ENCODE peak calls at places on chromosomes 3 and 15, in seven cellular contexts. One of them, this sample, is unnamed.

GRCh38 chr3:53700441-53700840 is 145.8 kb downstream of the CHDH start:
- DNase-seq in colonic mucosa: no peak
- DNase-seq in small intestine: no peak
- DNase-seq in fibroblast of pulmonary artery: no peak
- DNase-seq in AG10803: no peak
- DNase-seq in iPS DF 6.9: no peak
- DNase-seq in tibial nerve: no peak
- DNase-seq in this sample: no peak

GRCh38 chr3:129560269-129560787 is 17.4 kb downstream of the H1-8 start:
- DNase-seq in colonic mucosa: peak; percentile 48
- DNase-seq in small intestine: no peak
- DNase-seq in fibroblast of pulmonary artery: peak; percentile 65
- DNase-seq in AG10803: peak; percentile 82
- DNase-seq in iPS DF 6.9: no peak
- DNase-seq in tibial nerve: no peak
- DNase-seq in this sample: no peak

GRCh38 chr3:17573396-17573795 is 169.0 kb downstream of the TBC1D5 start:
- DNase-seq in colonic mucosa: no peak
- DNase-seq in small intestine: no peak
- DNase-seq in fibroblast of pulmonary artery: no peak
- DNase-seq in AG10803: no peak
- DNase-seq in iPS DF 6.9: no peak
- DNase-seq in tibial nerve: no peak
- DNase-seq in this sample: no peak

GRCh38 chr15:66154581-66154980 is 99.0 kb downstream of the MEGF11 start:
- DNase-seq in colonic mucosa: no peak
- DNase-seq in small intestine: no peak
- DNase-seq in fibroblast of pulmonary artery: no peak
- DNase-seq in AG10803: no peak
- DNase-seq in iPS DF 6.9: no peak
- DNase-seq in tibial nerve: no peak
- DNase-seq in this sample: no peak

GRCh38 chr15:94412979-94413741 is 181.8 kb downstream of the MCTP2 start:
- DNase-seq in colonic mucosa: peak; percentile 47
- DNase-seq in small intestine: peak; percentile 84
- DNase-seq in fibroblast of pulmonary artery: peak; percentile 33
- DNase-seq in AG10803: peak; percentile 16
- DNase-seq in iPS DF 6.9: no peak
- DNase-seq in tibial nerve: no peak
- DNase-seq in this sample: no peak

GRCh38 chr15:28888900-28889299 is 3.1 kb downstream of the APBA2 start:
- DNase-seq in colonic mucosa: no peak
- DNase-seq in small intestine: no peak
- DNase-seq in fibroblast of pulmonary artery: no peak
- DNase-seq in AG10803: no peak
- DNase-seq in iPS DF 6.9: no peak
- DNase-seq in tibial nerve: no peak
- DNase-seq in this sample: no peak

GRCh38 chr3:127115691-127116351 is 77.1 kb upstream of the PRR23E start:
- DNase-seq in colonic mucosa: no peak
- DNase-seq in small intestine: no peak
- DNase-seq in fibroblast of pulmonary artery: no peak
- DNase-seq in AG10803: no peak
- DNase-seq in iPS DF 6.9: no peak
- DNase-seq in tibial nerve: no peak
- DNase-seq in this sample: no peak

GRCh38 chr3:120420855-120421570 is 29.8 kb downstream of the FSTL1 start:
- DNase-seq in colonic mucosa: no peak
- DNase-seq in small intestine: no peak
- DNase-seq in fibroblast of pulmonary artery: peak; percentile 82
- DNase-seq in AG10803: peak; percentile 65
- DNase-seq in iPS DF 6.9: no peak
- DNase-seq in tibial nerve: no peak
- DNase-seq in this sample: no peak

GRCh38 chr3:69339766-69340165 is 46.1 kb downstream of the FRMD4B start:
- DNase-seq in colonic mucosa: no peak
- DNase-seq in small intestine: no peak
- DNase-seq in fibroblast of pulmonary artery: no peak
- DNase-seq in AG10803: no peak
- DNase-seq in iPS DF 6.9: no peak
- DNase-seq in tibial nerve: no peak
- DNase-seq in this sample: no peak

GRCh38 chr3:162517110-162517509 is 1020.5 kb downstream of the OTOL1 start:
- DNase-seq in colonic mucosa: no peak
- DNase-seq in small intestine: no peak
- DNase-seq in fibroblast of pulmonary artery: no peak
- DNase-seq in AG10803: peak; percentile 2
- DNase-seq in iPS DF 6.9: no peak
- DNase-seq in tibial nerve: no peak
- DNase-seq in this sample: no peak

GRCh38 chr15:32824777-32825176 is 107.0 kb downstream of the GREM1 start:
- DNase-seq in colonic mucosa: no peak
- DNase-seq in small intestine: no peak
- DNase-seq in fibroblast of pulmonary artery: peak; percentile 85
- DNase-seq in AG10803: peak; percentile 94
- DNase-seq in iPS DF 6.9: no peak
- DNase-seq in tibial nerve: no peak
- DNase-seq in this sample: no peak

GRCh38 chr3:190122198-190122771 is 1.6 kb upstream of the P3H2 start:
- DNase-seq in colonic mucosa: no peak
- DNase-seq in small intestine: no peak
- DNase-seq in fibroblast of pulmonary artery: peak; percentile 57
- DNase-seq in AG10803: no peak
- DNase-seq in iPS DF 6.9: no peak
- DNase-seq in tibial nerve: no peak
- DNase-seq in this sample: no peak

GRCh38 chr3:134072881-134073582 is 43.3 kb upstream of the SLCO2A1 start:
- DNase-seq in colonic mucosa: no peak
- DNase-seq in small intestine: no peak
- DNase-seq in fibroblast of pulmonary artery: no peak
- DNase-seq in AG10803: no peak
- DNase-seq in iPS DF 6.9: no peak
- DNase-seq in tibial nerve: no peak
- DNase-seq in this sample: no peak

GRCh38 chr3:195123196-195123805 is 147.7 kb downstream of the XXYLT1 start:
- DNase-seq in colonic mucosa: no peak
- DNase-seq in small intestine: no peak
- DNase-seq in fibroblast of pulmonary artery: no peak
- DNase-seq in AG10803: peak; percentile 46
- DNase-seq in iPS DF 6.9: no peak
- DNase-seq in tibial nerve: no peak
- DNase-seq in this sample: no peak

GRCh38 chr15:66701422-66702034 is 508 bp upstream of the SMAD6 start:
- DNase-seq in colonic mucosa: peak; percentile 75
- DNase-seq in small intestine: peak; percentile 50
- DNase-seq in fibroblast of pulmonary artery: no peak
- DNase-seq in AG10803: no peak
- DNase-seq in iPS DF 6.9: no peak
- DNase-seq in tibial nerve: no peak
- DNase-seq in this sample: no peak

GRCh38 chr3:31831526-31832034 is 149.5 kb downstream of the OSBPL10 start:
- DNase-seq in colonic mucosa: no peak
- DNase-seq in small intestine: no peak
- DNase-seq in fibroblast of pulmonary artery: no peak
- DNase-seq in AG10803: no peak
- DNase-seq in iPS DF 6.9: no peak
- DNase-seq in tibial nerve: no peak
- DNase-seq in this sample: no peak

GRCh38 chr3:41833628-41834027 is 128.3 kb downstream of the ULK4 start:
- DNase-seq in colonic mucosa: no peak
- DNase-seq in small intestine: no peak
- DNase-seq in fibroblast of pulmonary artery: no peak
- DNase-seq in AG10803: no peak
- DNase-seq in iPS DF 6.9: no peak
- DNase-seq in tibial nerve: no peak
- DNase-seq in this sample: no peak

GRCh38 chr15:99486371-99487336 is 79.1 kb upstream of the MEF2A start:
- DNase-seq in colonic mucosa: peak; percentile 61
- DNase-seq in small intestine: peak; percentile 43
- DNase-seq in fibroblast of pulmonary artery: peak; percentile 74
- DNase-seq in AG10803: peak; percentile 94
- DNase-seq in iPS DF 6.9: no peak
- DNase-seq in tibial nerve: no peak
- DNase-seq in this sample: peak; percentile 45

GRCh38 chr3:101803152-101803782 is 24.3 kb downstream of the NXPE3 start:
- DNase-seq in colonic mucosa: peak; percentile 71
- DNase-seq in small intestine: peak; percentile 82
- DNase-seq in fibroblast of pulmonary artery: peak; percentile 86
- DNase-seq in AG10803: peak; percentile 78
- DNase-seq in iPS DF 6.9: no peak
- DNase-seq in tibial nerve: peak; percentile 46
- DNase-seq in this sample: no peak

GRCh38 chr3:184039414-184039813 is 7.9 kb downstream of the HTR3D start:
- DNase-seq in colonic mucosa: no peak
- DNase-seq in small intestine: no peak
- DNase-seq in fibroblast of pulmonary artery: peak; percentile 14
- DNase-seq in AG10803: peak; percentile 4
- DNase-seq in iPS DF 6.9: no peak
- DNase-seq in tibial nerve: no peak
- DNase-seq in this sample: no peak

GRCh38 chr3:27730774-27731659 is 8.9 kb upstream of the EOMES start:
- DNase-seq in colonic mucosa: no peak
- DNase-seq in small intestine: no peak
- DNase-seq in fibroblast of pulmonary artery: no peak
- DNase-seq in AG10803: no peak
- DNase-seq in iPS DF 6.9: no peak
- DNase-seq in tibial nerve: no peak
- DNase-seq in this sample: no peak

GRCh38 chr3:64214002-64214696 is 11.1 kb downstream of the PRICKLE2 start:
- DNase-seq in colonic mucosa: peak; percentile 59
- DNase-seq in small intestine: no peak
- DNase-seq in fibroblast of pulmonary artery: peak; percentile 95
- DNase-seq in AG10803: peak; percentile 82
- DNase-seq in iPS DF 6.9: no peak
- DNase-seq in tibial nerve: peak; percentile 61
- DNase-seq in this sample: no peak
- H3K4me3 ChIP-seq in colonic mucosa: no peak overlapping the region
- H3K4me3 ChIP-seq in small intestine: no peak overlapping the region
- H3K4me3 ChIP-seq in fibroblast of pulmonary artery: peak overlapping the region; percentile 53
- H3K4me3 ChIP-seq in AG10803: peak overlapping the region; percentile 49
- H3K4me3 ChIP-seq in iPS DF 6.9: no peak overlapping the region
- H3K4me3 ChIP-seq in tibial nerve: peak overlapping the region; percentile 44
- H3K4me3 ChIP-seq in this sample: no peak overlapping the region

GRCh38 chr3:13107661-13108060 is 34.4 kb upstream of the IQSEC1 start:
- DNase-seq in colonic mucosa: no peak
- DNase-seq in small intestine: no peak
- DNase-seq in fibroblast of pulmonary artery: no peak
- DNase-seq in AG10803: no peak
- DNase-seq in iPS DF 6.9: no peak
- DNase-seq in tibial nerve: no peak
- DNase-seq in this sample: peak; percentile 26

GRCh38 chr3:13106308-13106970 is 33.2 kb upstream of the IQSEC1 start:
- DNase-seq in colonic mucosa: no peak
- DNase-seq in small intestine: no peak
- DNase-seq in fibroblast of pulmonary artery: no peak
- DNase-seq in AG10803: no peak
- DNase-seq in iPS DF 6.9: no peak
- DNase-seq in tibial nerve: no peak
- DNase-seq in this sample: no peak

GRCh38 chr3:13104511-13104910 is 31.3 kb upstream of the IQSEC1 start:
- DNase-seq in colonic mucosa: no peak
- DNase-seq in small intestine: no peak
- DNase-seq in fibroblast of pulmonary artery: no peak
- DNase-seq in AG10803: no peak
- DNase-seq in iPS DF 6.9: no peak
- DNase-seq in tibial nerve: no peak
- DNase-seq in this sample: no peak

GRCh38 chr3:13105181-13105580 is 32.0 kb upstream of the IQSEC1 start:
- DNase-seq in colonic mucosa: no peak
- DNase-seq in small intestine: no peak
- DNase-seq in fibroblast of pulmonary artery: no peak
- DNase-seq in AG10803: no peak
- DNase-seq in iPS DF 6.9: no peak
- DNase-seq in tibial nerve: no peak
- DNase-seq in this sample: no peak

GRCh38 chr3:13105851-13106250 is 32.6 kb upstream of the IQSEC1 start:
- DNase-seq in colonic mucosa: no peak
- DNase-seq in small intestine: no peak
- DNase-seq in fibroblast of pulmonary artery: no peak
- DNase-seq in AG10803: no peak
- DNase-seq in iPS DF 6.9: no peak
- DNase-seq in tibial nerve: no peak
- DNase-seq in this sample: no peak
- H3K4me3 ChIP-seq in colonic mucosa: no peak overlapping the region
- H3K4me3 ChIP-seq in small intestine: no peak overlapping the region
- H3K4me3 ChIP-seq in fibroblast of pulmonary artery: no peak overlapping the region
- H3K4me3 ChIP-seq in AG10803: no peak overlapping the region
- H3K4me3 ChIP-seq in iPS DF 6.9: no peak overlapping the region
- H3K4me3 ChIP-seq in tibial nerve: no peak overlapping the region
- H3K4me3 ChIP-seq in this sample: no peak overlapping the region

GRCh38 chr3:40766396-40766795 is 241.6 kb downstream of the ZNF621 start:
- DNase-seq in colonic mucosa: no peak
- DNase-seq in small intestine: no peak
- DNase-seq in fibroblast of pulmonary artery: no peak
- DNase-seq in AG10803: no peak
- DNase-seq in iPS DF 6.9: no peak
- DNase-seq in tibial nerve: no peak
- DNase-seq in this sample: no peak

GRCh38 chr3:40771112-40771511 is 246.4 kb downstream of the ZNF621 start:
- DNase-seq in colonic mucosa: no peak
- DNase-seq in small intestine: no peak
- DNase-seq in fibroblast of pulmonary artery: no peak
- DNase-seq in AG10803: no peak
- DNase-seq in iPS DF 6.9: no peak
- DNase-seq in tibial nerve: no peak
- DNase-seq in this sample: no peak

GRCh38 chr3:40765884-40766283 is 241.1 kb downstream of the ZNF621 start:
- DNase-seq in colonic mucosa: no peak
- DNase-seq in small intestine: no peak
- DNase-seq in fibroblast of pulmonary artery: no peak
- DNase-seq in AG10803: peak; percentile 41
- DNase-seq in iPS DF 6.9: no peak
- DNase-seq in tibial nerve: peak; percentile 27
- DNase-seq in this sample: no peak

GRCh38 chr3:40770046-40770445 is 245.3 kb downstream of the ZNF621 start:
- DNase-seq in colonic mucosa: peak; percentile 52
- DNase-seq in small intestine: peak; percentile 22
- DNase-seq in fibroblast of pulmonary artery: no peak
- DNase-seq in AG10803: no peak
- DNase-seq in iPS DF 6.9: no peak
- DNase-seq in tibial nerve: no peak
- DNase-seq in this sample: no peak

DNA sequence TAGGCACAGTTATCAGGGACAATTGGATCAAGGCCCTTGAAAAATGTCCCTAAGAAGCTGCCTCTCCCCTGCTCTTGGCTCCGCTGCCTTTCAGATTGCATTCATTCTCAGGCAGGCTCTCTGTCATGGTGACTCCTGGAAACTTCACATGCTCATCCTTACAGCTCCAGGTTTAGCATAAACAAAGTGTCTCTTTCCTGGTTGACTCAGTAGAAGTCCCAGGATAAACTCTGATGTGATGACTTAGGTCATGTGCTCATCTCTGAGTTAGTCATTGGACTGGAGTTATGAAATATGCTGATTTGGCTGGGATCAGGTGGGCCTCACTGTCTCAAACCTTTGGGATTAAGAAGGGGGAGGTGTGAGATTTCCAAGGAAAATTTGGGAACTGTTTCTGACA is 243.8 kb downstream of the ZNF621 start:
- DNase-seq in colonic mucosa: no peak
- DNase-seq in small intestine: no peak
- DNase-seq in fibroblast of pulmonary artery: no peak
- DNase-seq in AG10803: no peak
- DNase-seq in iPS DF 6.9: no peak
- DNase-seq in tibial nerve: no peak
- DNase-seq in this sample: no peak
- H3K4me3 ChIP-seq in colonic mucosa: no peak overlapping the region
- H3K4me3 ChIP-seq in small intestine: no peak overlapping the region
- H3K4me3 ChIP-seq in fibroblast of pulmonary artery: no peak overlapping the region
- H3K4me3 ChIP-seq in AG10803: no peak overlapping the region
- H3K4me3 ChIP-seq in iPS DF 6.9: no peak overlapping the region
- H3K4me3 ChIP-seq in tibial nerve: no peak overlapping the region
- H3K4me3 ChIP-seq in this sample: no peak overlapping the region

GRCh38 chr15:60568301-60568742 is 89.4 kb upstream of the ICE2 start:
- DNase-seq in colonic mucosa: no peak
- DNase-seq in small intestine: no peak
- DNase-seq in fibroblast of pulmonary artery: no peak
- DNase-seq in AG10803: no peak
- DNase-seq in iPS DF 6.9: no peak
- DNase-seq in tibial nerve: no peak
- DNase-seq in this sample: no peak
- H3K4me3 ChIP-seq in colonic mucosa: no peak overlapping the region
- H3K4me3 ChIP-seq in small intestine: no peak overlapping the region
- H3K4me3 ChIP-seq in fibroblast of pulmonary artery: no peak overlapping the region
- H3K4me3 ChIP-seq in AG10803: no peak overlapping the region
- H3K4me3 ChIP-seq in iPS DF 6.9: no peak overlapping the region
- H3K4me3 ChIP-seq in tibial nerve: no peak overlapping the region
- H3K4me3 ChIP-seq in this sample: no peak overlapping the region